ENCODE peak calls at places on chromosome 2, in four cellular contexts. E is CD4-positive, alpha-beta T cell; Q is stomach; H is glomerular endothelial cell. Z is an unnamed sample.

GRCh38 chr2:50591642-50592041 is 440.3 kb downstream of the NRXN1 start:
- DNase-seq in E (no peak), Q (no peak), H (no peak), Z (peak; percentile 59)

GRCh38 chr2:66440011-66440542 is 5.2 kb downstream of the MEIS1 start:
- DNase-seq in E (no peak), Q (no peak), H (no peak), Z (no peak)

GRCh38 chr2:36819090-36819711 is 122.7 kb downstream of the VIT start:
- DNase-seq in E (no peak), Q (no peak), H (no peak), Z (no peak)

GRCh38 chr2:71906357-71906973 is 241.2 kb downstream of the CYP26B1 start:
- DNase-seq in H (no peak), E (no peak), Q (no peak), Z (no peak)

GRCh38 chr2:19525313-19525712 is 166.9 kb upstream of the OSR1 start:
- DNase-seq in Q (no peak), H (no peak), E (no peak), Z (no peak)

GRCh38 chr2:70132244-70133126 is 45.2 kb downstream of the PCBP1 start:
- DNase-seq in H (no peak), E (peak; percentile 35), Q (peak; percentile 55), Z (peak; percentile 85)

GRCh38 chr2:219455635-219456034 is 21.0 kb downstream of the SPEG start:
- DNase-seq in H (no peak), Q (no peak), E (no peak), Z (no peak)

GRCh38 chr2:73588177-73588576 is 54.0 kb downstream of the NAT8 start:
- DNase-seq in H (no peak), Q (no peak), E (no peak), Z (no peak)

GRCh38 chr2:24754985-24755690 is 38.1 kb downstream of the PTRHD1 start:
- DNase-seq in H (no peak), Q (no peak), E (no peak), Z (no peak)

GRCh38 chr2:211836409-211836808 is 702.2 kb downstream of the ERBB4 start:
- DNase-seq in E (no peak), H (no peak), Q (no peak), Z (no peak)

GRCh38 chr2:28507806-28508764 is 12.2 kb downstream of the PLB1 start:
- DNase-seq in E (no peak), Q (peak; percentile 44), H (no peak), Z (no peak)

GRCh38 chr2:26628561-26629345 is 12.4 kb downstream of the CIB4 start:
- DNase-seq in Q (no peak), H (no peak), E (no peak), Z (no peak)

GRCh38 chr2:82796132-82796531 is 1662.9 kb downstream of the SUCLG1 start:
- DNase-seq in E (no peak), Q (no peak), H (peak; percentile 10), Z (no peak)

GRCh38 chr2:71827146-71827874 is 320.4 kb downstream of the CYP26B1 start:
- DNase-seq in H (no peak), E (no peak), Q (no peak), Z (no peak)

GRCh38 chr2:73117441-73117840 is 4.7 kb upstream of the RAB11FIP5 start:
- DNase-seq in H (no peak), Q (no peak), E (no peak), Z (no peak)

GRCh38 chr2:79576431-79576830 is 63.6 kb downstream of the CTNNA2 start:
- DNase-seq in E (no peak), H (no peak), Q (no peak), Z (no peak)

GRCh38 chr2:241105641-241106040 is 3.6 kb upstream of the MTERF4 start:
- DNase-seq in Q (no peak), H (no peak), E (no peak), Z (no peak)

GRCh38 chr2:13056259-13056843 is 339.6 kb downstream of the TRIB2 start:
- DNase-seq in H (peak; percentile 5), E (no peak), Q (no peak), Z (peak; percentile 13)

GRCh38 chr2:199490049-199490448 is 32.3 kb upstream of the SATB2 start:
- DNase-seq in Q (no peak), E (no peak), H (no peak), Z (no peak)

GRCh38 chr2:84338069-84338468 is 121.0 kb downstream of the SUCLG1 start:
- DNase-seq in E (no peak), H (no peak), Q (no peak), Z (no peak)